ENCODE peak calls at places on chromosomes 13 and 19, in seven cellular contexts. P, U, T, O, E, K and F are unnamed samples.

GRCh38 chr13:50521750-50522149 is 321.7 kb downstream of the DLEU7 start:
- DNase-seq in K (peak), E (peak), T (no peak), O (peak), P (peak), U (no peak), F (no peak)

GRCh38 chr13:76622336-76623045 is 263.7 kb downstream of the KCTD12 start:
- DNase-seq in E (peak), K (no peak), U (no peak), T (no peak), P (no peak), O (no peak), F (no peak)

GRCh38 chr19:58346961-58347929 is 6.0 kb downstream of the A1BG start:
- DNase-seq in P (peak), O (peak), E (peak), T (no peak), K (no peak), U (peak), F (peak)

GRCh38 chr19:39401549-39402416 is 4.9 kb upstream of the ZFP36 start:
- DNase-seq in O (peak), T (no peak), P (peak), U (peak), K (peak), E (peak), F (no peak)

GRCh38 chr13:23372264-23372905 is 61.1 kb downstream of the SACS start:
- DNase-seq in E (peak), K (no peak), T (no peak), O (peak), P (peak), U (no peak), F (no peak)

GRCh38 chr19:3801412-3802096 is 15.4 kb upstream of the MATK start:
- DNase-seq in U (peak), T (no peak), E (peak), K (no peak), P (no peak), O (peak), F (no peak)

GRCh38 chr19:14562660-14563589 is 8.9 kb downstream of the NDUFB7 start:
- DNase-seq in O (no peak), T (no peak), K (no peak), P (no peak), U (no peak), E (no peak), F (no peak)

GRCh38 chr19:23799321-23799720 is 40.6 kb upstream of the ZNF681 start:
- DNase-seq in E (no peak), U (no peak), P (no peak), T (no peak), O (no peak), K (no peak), F (no peak)

GRCh38 chr13:21767032-21767431 is 96.2 kb downstream of the FGF9 start:
- DNase-seq in U (no peak), K (no peak), T (no peak), E (no peak), O (no peak), P (no peak), F (no peak)

GRCh38 chr19:39398297-39398864 is 7.2 kb downstream of the MED29 start:
- DNase-seq in E (peak), U (peak), O (peak), K (peak), P (peak), T (no peak), F (no peak)

GRCh38 chr13:26539738-26540292 is 17.7 kb upstream of the WASF3 start:
- DNase-seq in K (no peak), O (no peak), P (no peak), U (no peak), T (no peak), E (no peak), F (no peak)

GRCh38 chr19:41298327-41298964 is 11.5 kb upstream of the CCDC97 start:
- DNase-seq in E (peak), T (no peak), U (peak), P (peak), O (peak), K (peak), F (peak)

GRCh38 chr19:12495002-12495802 is 10.6 kb upstream of the ZNF709 start:
- DNase-seq in E (peak), P (peak), K (peak), T (peak), O (peak), U (peak), F (peak)

GRCh38 chr19:50371914-50372475 is 4.3 kb upstream of the NR1H2 start:
- DNase-seq in O (no peak), U (peak), K (no peak), T (no peak), P (no peak), E (no peak), F (no peak)

GRCh38 chr13:106416645-106417044 is 118.8 kb downstream of the EFNB2 start:
- DNase-seq in K (no peak), E (no peak), P (no peak), T (no peak), U (no peak), O (no peak), F (no peak)

GRCh38 chr13:51643114-51643881 is 59.0 kb downstream of the WDFY2 start:
- DNase-seq in O (peak), P (peak), T (no peak), E (peak), U (no peak), K (peak), F (peak)

GRCh38 chr13:86464193-86464592 is 665.0 kb upstream of the SLITRK6 start:
- DNase-seq in T (no peak), E (no peak), K (no peak), U (no peak), O (no peak), P (no peak), F (no peak)

GRCh38 chr19:45250832-45251451 is at the start of gene MARK4:
- DNase-seq in P (peak), E (peak), K (no peak), T (no peak), O (peak), U (peak), F (no peak)

GRCh38 chr19:18772620-18773587 is 18.2 kb downstream of the COMP start:
- DNase-seq in U (no peak), K (no peak), P (no peak), E (no peak), T (no peak), O (no peak), F (no peak)

GRCh38 chr13:110907951-110908898 is 6.6 kb downstream of the ANKRD10 start:
- DNase-seq in E (peak), U (no peak), K (no peak), T (no peak), P (peak), O (peak), F (no peak)

GRCh38 chr19:32489971-32490370 is 84.4 kb downstream of the DPY19L3 start:
- DNase-seq in O (no peak), P (peak), U (no peak), K (no peak), E (no peak), T (no peak), F (no peak)

GRCh38 chr13:42354246-42355117 is 82.5 kb downstream of the AKAP11 start:
- DNase-seq in P (peak), K (peak), T (no peak), E (peak), O (peak), U (no peak), F (peak)

GRCh38 chr13:50670847-50671542 is 172.5 kb downstream of the DLEU7 start:
- DNase-seq in T (no peak), P (no peak), O (no peak), E (no peak), U (no peak), K (no peak), F (no peak)

GRCh38 chr13:50678464-50679162 is 164.9 kb downstream of the DLEU7 start:
- DNase-seq in E (peak), T (no peak), O (peak), P (peak), K (peak), U (no peak), F (peak)

GRCh38 chr13:99388334-99388923 is 81.2 kb upstream of the GPR183 start:
- DNase-seq in E (no peak), K (no peak), P (no peak), U (no peak), O (no peak), T (no peak), F (no peak)

GRCh38 chr13:85093808-85094207 is 705.4 kb downstream of the SLITRK6 start:
- DNase-seq in O (peak), T (no peak), E (peak), U (no peak), K (peak), P (no peak), F (peak)

GRCh38 chr13:104953588-104953987 is 1581.9 kb downstream of the EFNB2 start:
- DNase-seq in K (peak), T (no peak), E (peak), U (no peak), O (no peak), P (no peak), F (no peak)

GRCh38 chr19:46924874-46925547 is 64.2 kb downstream of the ARHGAP35 start:
- DNase-seq in E (no peak), P (no peak), T (no peak), O (no peak), U (no peak), K (no peak), F (no peak)

GRCh38 chr13:99959538-99960230 is 11.9 kb downstream of the ZIC5 start:
- DNase-seq in P (no peak), K (no peak), T (no peak), O (no peak), E (no peak), U (no peak), F (no peak)

GRCh38 chr19:15197275-15198005 is 3.4 kb downstream of the NOTCH3 start:
- DNase-seq in O (no peak), U (no peak), T (no peak), P (peak), E (peak), K (no peak), F (no peak)

GRCh38 chr13:48078251-48078656 is 16.6 kb downstream of the MED4 start:
- DNase-seq in E (peak), K (no peak), U (no peak), P (no peak), T (no peak), O (peak), F (no peak)

GRCh38 chr13:32016631-32017030 is 14.9 kb upstream of the FRY start:
- DNase-seq in U (no peak), P (no peak), E (no peak), K (no peak), T (no peak), O (no peak), F (no peak)

GRCh38 chr13:39655041-39655568 is 357 bp upstream of the COG6 start:
- DNase-seq in P (no peak), E (peak), K (no peak), O (no peak), U (no peak), T (no peak), F (no peak)

GRCh38 chr19:19214892-19215291 is 3.1 kb downstream of the NCAN start:
- DNase-seq in O (peak), K (no peak), T (no peak), P (peak), E (peak), U (no peak), F (peak)

GRCh38 chr19:42554046-42554575 is 25.8 kb upstream of the CEACAM1 start:
- DNase-seq in O (no peak), K (no peak), T (no peak), E (no peak), P (no peak), U (no peak), F (no peak)

DNA sequence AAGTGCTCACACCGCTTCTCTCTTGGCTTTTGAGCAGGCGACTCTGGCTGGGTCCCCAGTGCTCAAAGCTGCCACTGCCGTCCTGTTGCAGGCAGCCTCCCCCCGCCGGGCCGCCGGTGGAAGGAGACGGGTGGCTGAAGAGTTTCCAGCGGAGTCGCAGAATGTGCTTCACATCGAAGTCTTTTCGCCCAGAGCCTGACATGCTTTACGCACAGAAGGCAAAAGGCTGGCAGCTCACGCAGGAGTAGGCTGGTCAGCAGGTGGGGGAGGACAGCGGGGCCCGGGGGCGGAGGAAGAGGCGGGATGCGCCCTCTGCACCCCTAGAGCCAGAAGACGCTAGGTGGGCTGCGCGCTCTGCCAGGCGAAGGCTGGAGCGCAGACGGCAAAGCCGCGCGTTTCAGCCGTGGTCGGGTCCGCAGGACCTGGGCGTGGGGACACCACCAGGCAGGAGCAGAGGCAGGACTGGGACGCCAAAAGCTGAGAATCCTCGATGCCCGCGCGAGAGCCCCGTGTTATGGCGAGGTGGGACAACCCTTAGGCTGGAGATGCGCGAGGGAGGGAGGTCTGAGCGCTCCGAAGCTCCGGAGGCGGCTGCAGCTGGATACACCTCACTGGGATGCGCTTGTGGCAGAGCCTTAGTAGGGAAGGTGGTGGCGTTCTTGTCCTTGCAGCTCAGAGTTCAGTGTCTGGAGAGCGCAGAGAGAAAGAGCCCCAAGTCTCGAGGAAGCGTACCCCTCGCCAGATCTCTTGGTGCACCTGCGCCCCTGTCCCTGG is at the start of gene ATXN8OS:
- DNase-seq in P (no peak), E (no peak), O (peak), U (peak), T (no peak), K (no peak), F (no peak)
- H3K4me3 ChIP-seq in P (no peak), E (no peak), O (no peak), U (no peak), T (no peak), K (no peak), F (peak)

GRCh38 chr13:74063533-74064100 is 70.6 kb downstream of the KLF12 start:
- DNase-seq in O (no peak), U (no peak), E (no peak), K (no peak), T (no peak), P (no peak), F (no peak)
- H3K4me3 ChIP-seq in O (peak), U (no peak), E (no peak), K (no peak), T (no peak), P (no peak), F (no peak)

GRCh38 chr13:98303858-98304257 is 126.8 kb upstream of the RNF113B start:
- DNase-seq in E (no peak), O (no peak), P (no peak), U (no peak), K (no peak), T (no peak), F (no peak)

GRCh38 chr13:98299243-98299953 is 122.3 kb upstream of the RNF113B start:
- DNase-seq in T (no peak), E (peak), O (peak), P (peak), K (no peak), U (no peak), F (no peak)

GRCh38 chr13:98300956-98301641 is 124.0 kb upstream of the RNF113B start:
- DNase-seq in P (peak), E (peak), T (no peak), K (no peak), O (peak), U (no peak), F (peak)

GRCh38 chr13:98299954-98300350 is 122.9 kb upstream of the RNF113B start:
- DNase-seq in E (peak), U (no peak), P (no peak), T (no peak), K (no peak), O (no peak), F (no peak)

GRCh38 chr13:98301721-98302120 is 124.7 kb upstream of the RNF113B start:
- DNase-seq in U (no peak), T (no peak), P (peak), E (no peak), K (no peak), O (peak), F (peak)
- H3K4me3 ChIP-seq in U (no peak), T (no peak), P (peak), E (no peak), K (no peak), O (no peak), F (no peak)

DNA sequence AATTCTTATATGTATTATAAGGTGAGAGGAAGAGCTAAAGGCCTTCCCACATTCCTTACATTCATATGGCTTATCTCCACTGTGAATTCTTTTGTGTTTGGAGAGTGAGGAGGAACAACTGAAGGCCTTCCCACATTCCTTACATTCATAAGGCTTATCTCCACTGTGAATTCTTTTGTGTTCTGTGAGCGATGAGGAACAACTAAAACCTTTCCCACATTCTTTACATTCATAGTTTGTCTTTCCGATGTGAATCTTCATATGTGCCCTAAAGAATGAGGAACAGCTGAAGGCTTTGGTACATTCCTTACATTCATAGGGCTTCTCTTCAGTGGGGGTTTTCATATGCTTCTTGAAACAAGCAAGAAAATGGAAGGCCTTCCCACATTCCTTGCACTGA is 13.3 kb downstream of the ZNF699 start:
- DNase-seq in K (no peak), T (no peak), E (no peak), P (no peak), O (peak), U (no peak), F (no peak)
- H3K4me3 ChIP-seq in K (no peak), T (no peak), E (no peak), P (no peak), O (no peak), U (no peak), F (no peak)

GRCh38 chr13:33794576-33794975 is 23.4 kb upstream of the RFC3 start:
- DNase-seq in K (no peak), U (no peak), T (no peak), O (peak), P (no peak), E (peak), F (no peak)

GRCh38 chr13:33796095-33796494 is 21.9 kb upstream of the RFC3 start:
- DNase-seq in O (no peak), K (no peak), U (no peak), T (no peak), E (no peak), P (no peak), F (no peak)

GRCh38 chr13:33799950-33800592 is 17.9 kb upstream of the RFC3 start:
- DNase-seq in T (no peak), P (peak), U (no peak), K (no peak), O (peak), E (peak), F (peak)

GRCh38 chr13:33798023-33798422 is 19.9 kb upstream of the RFC3 start:
- DNase-seq in P (no peak), U (no peak), K (no peak), O (no peak), T (no peak), E (no peak), F (no peak)

DNA sequence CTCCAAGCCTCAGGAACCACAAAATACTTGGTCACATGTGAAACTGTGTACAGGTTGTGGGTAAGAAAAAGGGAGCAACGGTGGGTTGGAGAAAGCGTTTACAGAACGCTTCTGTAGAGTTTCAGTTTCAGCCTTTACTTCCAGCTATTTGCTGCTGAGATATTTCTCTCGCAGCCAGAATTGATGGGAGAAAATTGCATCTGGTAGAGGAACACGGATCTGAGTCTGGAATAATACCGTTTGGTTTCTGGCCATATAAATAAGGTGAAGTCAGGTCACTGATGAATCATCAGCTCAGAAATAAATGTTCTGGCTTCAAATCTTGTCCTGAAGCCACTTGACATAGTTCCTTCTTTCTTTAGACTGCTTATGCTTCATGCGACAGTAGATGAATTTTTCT is 20.3 kb upstream of the RFC3 start:
- DNase-seq in T (no peak), P (no peak), O (peak), U (no peak), E (peak), K (no peak), F (peak)
- H3K4me3 ChIP-seq in T (peak), P (no peak), O (no peak), U (peak), E (peak), K (peak), F (no peak)

GRCh38 chr13:113859311-113860050 is 4.4 kb downstream of the GAS6 start:
- DNase-seq in E (no peak), P (no peak), K (no peak), U (no peak), T (no peak), O (no peak), F (no peak)

GRCh38 chr13:113860051-113860471 is 3.8 kb downstream of the GAS6 start:
- DNase-seq in E (no peak), K (no peak), P (no peak), T (no peak), O (no peak), U (no peak), F (no peak)

GRCh38 chr13:113862191-113862765 is 1.6 kb downstream of the GAS6 start:
- DNase-seq in O (no peak), K (no peak), U (peak), E (no peak), T (no peak), P (peak), F (no peak)

GRCh38 chr13:113861433-113862030 is 2.3 kb downstream of the GAS6 start:
- DNase-seq in P (no peak), E (no peak), K (no peak), T (no peak), O (no peak), U (peak), F (no peak)

DNA sequence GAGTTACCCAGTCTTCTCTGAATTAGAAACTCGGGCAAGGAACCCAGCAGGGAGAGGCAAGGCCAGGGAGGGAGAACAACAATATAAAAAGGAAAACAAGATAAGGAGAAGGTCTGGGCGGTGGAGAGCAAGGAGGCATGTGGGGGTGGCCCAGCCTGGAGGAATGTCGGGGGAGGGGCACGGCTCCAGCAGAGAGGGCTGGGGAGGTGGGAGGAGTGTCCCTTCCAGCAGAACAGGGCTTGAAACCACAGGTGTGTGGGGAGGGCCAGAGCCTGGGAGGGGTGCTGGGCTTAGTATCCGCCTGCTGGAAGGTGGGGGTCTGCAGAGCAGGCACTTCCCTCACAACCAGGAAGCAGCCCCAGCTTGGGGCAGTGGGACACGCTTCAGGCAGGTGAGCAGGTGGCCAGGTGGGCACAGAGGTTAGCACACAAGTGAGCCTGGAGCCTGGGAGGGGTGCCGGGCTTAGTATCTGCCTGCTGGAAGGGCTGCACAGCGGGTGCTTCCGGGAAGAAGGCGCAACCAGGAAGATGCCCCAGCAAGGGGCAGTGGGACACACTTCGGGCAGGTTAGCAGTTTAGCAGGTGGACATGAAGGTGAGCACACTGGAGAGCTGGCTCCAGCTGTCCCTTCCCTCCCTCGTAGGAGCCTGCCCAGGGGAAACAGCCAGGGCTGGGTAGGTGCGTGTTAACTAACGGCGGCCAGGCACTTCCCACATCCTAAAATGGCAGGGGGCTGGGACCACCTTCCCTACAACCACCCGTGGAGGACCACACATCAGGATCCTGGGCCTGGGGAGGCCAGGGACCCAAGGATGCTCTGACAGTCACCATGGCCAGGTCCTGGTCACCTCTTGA is 3.1 kb downstream of the GAS6 start:
- DNase-seq in E (peak), T (no peak), P (no peak), U (peak), K (no peak), O (peak), F (no peak)
- H3K4me3 ChIP-seq in E (no peak), T (no peak), P (peak), U (peak), K (no peak), O (no peak), F (peak)